ENCODE peak calls at places on chromosomes 16 and 17, in nine cellular contexts. One of them, this sample, is unnamed.

GRCh38 chr17:67216544-67217320 is 28.3 kb downstream of the HELZ start:
- DNase-seq in tibial artery: no peak
- DNase-seq in PC-3: no peak
- DNase-seq in AG09309: no peak
- DNase-seq in fibroblast of lung: peak; percentile 29
- DNase-seq in heart right ventricle: no peak
- DNase-seq in left lung: no peak
- DNase-seq in spleen: no peak
- DNase-seq in OCI-LY7: no peak
- DNase-seq in this sample: no peak

GRCh38 chr17:60356947-60357346 is 35.0 kb downstream of the USP32 start:
- DNase-seq in fibroblast of lung: peak; percentile 40
- DNase-seq in spleen: no peak
- DNase-seq in heart right ventricle: no peak
- DNase-seq in OCI-LY7: no peak
- DNase-seq in left lung: no peak
- DNase-seq in tibial artery: no peak
- DNase-seq in AG09309: peak; percentile 7
- DNase-seq in PC-3: no peak
- DNase-seq in this sample: no peak

GRCh38 chr16:27408012-27408601 is 6.1 kb downstream of the IL21R start:
- DNase-seq in spleen: no peak
- DNase-seq in PC-3: no peak
- DNase-seq in left lung: no peak
- DNase-seq in AG09309: no peak
- DNase-seq in tibial artery: no peak
- DNase-seq in OCI-LY7: peak; percentile 42
- DNase-seq in heart right ventricle: no peak
- DNase-seq in fibroblast of lung: peak; percentile 73
- DNase-seq in this sample: no peak

GRCh38 chr16:1871974-1872635 is at the start of gene MEIOB:
- DNase-seq in fibroblast of lung: no peak
- DNase-seq in PC-3: no peak
- DNase-seq in tibial artery: no peak
- DNase-seq in spleen: peak; percentile 55
- DNase-seq in OCI-LY7: no peak
- DNase-seq in AG09309: no peak
- DNase-seq in left lung: no peak
- DNase-seq in heart right ventricle: no peak
- DNase-seq in this sample: no peak

GRCh38 chr16:81632392-81633146 is 146.5 kb upstream of the PLCG2 start:
- DNase-seq in OCI-LY7: no peak
- DNase-seq in AG09309: no peak
- DNase-seq in tibial artery: peak; percentile 72
- DNase-seq in spleen: peak; percentile 75
- DNase-seq in fibroblast of lung: peak; percentile 95
- DNase-seq in heart right ventricle: no peak
- DNase-seq in left lung: peak; percentile 81
- DNase-seq in PC-3: peak; percentile 85
- DNase-seq in this sample: peak; percentile 60

GRCh38 chr17:17523001-17523713 is 27.0 kb upstream of the RASD1 start:
- DNase-seq in tibial artery: no peak
- DNase-seq in spleen: no peak
- DNase-seq in heart right ventricle: no peak
- DNase-seq in AG09309: no peak
- DNase-seq in left lung: peak; percentile 55
- DNase-seq in OCI-LY7: no peak
- DNase-seq in PC-3: no peak
- DNase-seq in fibroblast of lung: no peak
- DNase-seq in this sample: peak; percentile 63

GRCh38 chr17:28258347-28258887 is 60.6 kb upstream of the TMEM97 start:
- DNase-seq in left lung: no peak
- DNase-seq in heart right ventricle: no peak
- DNase-seq in OCI-LY7: no peak
- DNase-seq in AG09309: no peak
- DNase-seq in fibroblast of lung: no peak
- DNase-seq in PC-3: no peak
- DNase-seq in spleen: no peak
- DNase-seq in tibial artery: no peak
- DNase-seq in this sample: no peak

GRCh38 chr16:24367186-24367585 is 111.1 kb downstream of the CACNG3 start:
- DNase-seq in tibial artery: no peak
- DNase-seq in heart right ventricle: no peak
- DNase-seq in fibroblast of lung: no peak
- DNase-seq in PC-3: no peak
- DNase-seq in left lung: no peak
- DNase-seq in spleen: no peak
- DNase-seq in AG09309: no peak
- DNase-seq in OCI-LY7: no peak
- DNase-seq in this sample: no peak

GRCh38 chr16:49148410-49148809 is 133.2 kb downstream of the CBLN1 start:
- DNase-seq in PC-3: no peak
- DNase-seq in tibial artery: no peak
- DNase-seq in AG09309: no peak
- DNase-seq in heart right ventricle: no peak
- DNase-seq in OCI-LY7: peak; percentile 63
- DNase-seq in spleen: no peak
- DNase-seq in left lung: no peak
- DNase-seq in fibroblast of lung: no peak
- DNase-seq in this sample: no peak

GRCh38 chr17:45438931-45439610 is 6.4 kb upstream of the ARHGAP27 start:
- DNase-seq in AG09309: no peak
- DNase-seq in fibroblast of lung: no peak
- DNase-seq in heart right ventricle: no peak
- DNase-seq in OCI-LY7: no peak
- DNase-seq in tibial artery: no peak
- DNase-seq in spleen: peak; percentile 65
- DNase-seq in left lung: peak; percentile 60
- DNase-seq in PC-3: peak; percentile 51
- DNase-seq in this sample: no peak

GRCh38 chr16:69711115-69711740 is 15.1 kb downstream of the NQO1 start:
- DNase-seq in tibial artery: peak; percentile 60
- DNase-seq in heart right ventricle: no peak
- DNase-seq in AG09309: peak; percentile 46
- DNase-seq in PC-3: peak; percentile 76
- DNase-seq in OCI-LY7: no peak
- DNase-seq in left lung: no peak
- DNase-seq in spleen: no peak
- DNase-seq in fibroblast of lung: peak; percentile 94
- DNase-seq in this sample: peak; percentile 15

GRCh38 chr17:13031718-13032350 is 14.0 kb upstream of the ELAC2 start:
- DNase-seq in PC-3: peak; percentile 70
- DNase-seq in OCI-LY7: peak; percentile 74
- DNase-seq in AG09309: no peak
- DNase-seq in tibial artery: no peak
- DNase-seq in spleen: peak; percentile 81
- DNase-seq in heart right ventricle: peak; percentile 22
- DNase-seq in left lung: no peak
- DNase-seq in fibroblast of lung: peak; percentile 20
- DNase-seq in this sample: no peak
- TF ChIP-seq CTCF in PC-3: peak; percentile 94
- TF ChIP-seq CTCF in OCI-LY7: peak; percentile 91
- TF ChIP-seq CTCF in AG09309: peak; percentile 84
- TF ChIP-seq CTCF in tibial artery: peak; percentile 64
- TF ChIP-seq CTCF in spleen: peak; percentile 75
- TF ChIP-seq CTCF in heart right ventricle: peak; percentile 83
- TF ChIP-seq CTCF in left lung: peak; percentile 82
- TF ChIP-seq CTCF in fibroblast of lung: peak; percentile 89
- TF ChIP-seq CTCF in this sample: peak; percentile 86

GRCh38 chr17:72360386-72360940 is 239.6 kb downstream of the SOX9 start:
- DNase-seq in left lung: no peak
- DNase-seq in spleen: no peak
- DNase-seq in AG09309: no peak
- DNase-seq in heart right ventricle: no peak
- DNase-seq in tibial artery: no peak
- DNase-seq in fibroblast of lung: no peak
- DNase-seq in PC-3: no peak
- DNase-seq in OCI-LY7: no peak
- DNase-seq in this sample: no peak

GRCh38 chr17:72359811-72360210 is 239.0 kb downstream of the SOX9 start:
- DNase-seq in left lung: no peak
- DNase-seq in OCI-LY7: no peak
- DNase-seq in heart right ventricle: no peak
- DNase-seq in tibial artery: no peak
- DNase-seq in spleen: no peak
- DNase-seq in AG09309: no peak
- DNase-seq in PC-3: peak; percentile 25
- DNase-seq in fibroblast of lung: peak; percentile 70
- DNase-seq in this sample: no peak

GRCh38 chr17:72359274-72359673 is 238.5 kb downstream of the SOX9 start:
- DNase-seq in PC-3: peak; percentile 47
- DNase-seq in left lung: no peak
- DNase-seq in spleen: no peak
- DNase-seq in AG09309: no peak
- DNase-seq in tibial artery: no peak
- DNase-seq in OCI-LY7: no peak
- DNase-seq in heart right ventricle: no peak
- DNase-seq in fibroblast of lung: peak; percentile 49
- DNase-seq in this sample: no peak

GRCh38 chr17:72357764-72358365 is 237.0 kb downstream of the SOX9 start:
- DNase-seq in AG09309: no peak
- DNase-seq in tibial artery: no peak
- DNase-seq in left lung: no peak
- DNase-seq in spleen: no peak
- DNase-seq in fibroblast of lung: peak; percentile 59
- DNase-seq in heart right ventricle: no peak
- DNase-seq in OCI-LY7: no peak
- DNase-seq in PC-3: no peak
- DNase-seq in this sample: no peak

DNA sequence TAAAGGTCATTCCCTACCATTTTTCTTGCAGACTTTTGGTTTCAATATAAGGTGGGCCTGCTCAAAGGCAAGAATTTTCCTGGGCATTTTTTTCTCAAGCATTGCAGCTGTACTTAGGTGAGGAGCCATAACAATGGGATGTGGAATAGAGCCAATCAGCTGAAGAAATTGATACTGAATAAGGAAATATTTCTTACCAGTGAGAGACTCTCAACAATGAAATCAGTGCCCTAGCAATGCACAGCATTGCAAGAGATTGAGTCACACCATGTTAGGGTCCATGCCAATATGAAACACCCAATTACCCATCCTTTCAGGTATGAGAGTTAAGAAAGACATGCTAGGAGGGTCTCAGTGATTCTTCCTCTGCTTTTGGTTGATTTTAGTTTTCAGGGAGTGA is 237.6 kb downstream of the SOX9 start:
- DNase-seq in fibroblast of lung: peak; percentile 96
- DNase-seq in tibial artery: no peak
- DNase-seq in spleen: no peak
- DNase-seq in heart right ventricle: no peak
- DNase-seq in left lung: no peak
- DNase-seq in OCI-LY7: no peak
- DNase-seq in AG09309: no peak
- DNase-seq in PC-3: peak; percentile 96
- DNase-seq in this sample: peak; percentile 60
- TF ChIP-seq CTCF in fibroblast of lung: no peak
- TF ChIP-seq CTCF in tibial artery: no peak
- TF ChIP-seq CTCF in spleen: no peak
- TF ChIP-seq CTCF in heart right ventricle: no peak
- TF ChIP-seq CTCF in left lung: no peak
- TF ChIP-seq CTCF in OCI-LY7: no peak
- TF ChIP-seq CTCF in AG09309: no peak
- TF ChIP-seq CTCF in PC-3: no peak
- TF ChIP-seq CTCF in this sample: no peak

DNA sequence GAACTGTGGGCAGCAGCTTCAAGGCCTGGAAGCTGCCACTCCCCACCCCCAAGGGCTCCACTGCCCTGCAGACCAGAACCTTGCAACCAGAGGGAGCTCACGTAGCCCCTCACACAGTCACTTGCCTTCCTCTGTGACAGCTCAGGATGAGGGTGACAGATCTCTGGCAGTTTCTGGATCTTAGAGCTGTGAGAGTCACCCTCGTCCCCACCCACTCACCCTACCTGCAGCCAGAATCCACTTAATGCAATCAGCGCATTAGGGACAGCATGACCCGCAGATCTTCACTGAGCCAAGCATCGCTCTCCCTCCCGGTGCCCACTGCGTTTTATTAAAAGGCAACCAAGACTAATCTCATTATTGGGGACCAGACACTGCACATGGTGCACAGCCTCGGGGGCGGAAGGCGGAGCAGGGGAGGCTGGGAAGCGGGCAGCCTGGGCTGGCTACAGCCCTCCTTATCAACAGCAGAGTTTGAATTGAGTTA is 3.5 kb downstream of the CYB561 start:
- DNase-seq in PC-3: peak; percentile 21
- DNase-seq in tibial artery: no peak
- DNase-seq in left lung: peak; percentile 51
- DNase-seq in OCI-LY7: peak; percentile 45
- DNase-seq in spleen: no peak
- DNase-seq in fibroblast of lung: no peak
- DNase-seq in heart right ventricle: no peak
- DNase-seq in AG09309: no peak
- DNase-seq in this sample: no peak
- TF ChIP-seq CTCF in PC-3: peak; percentile 37
- TF ChIP-seq CTCF in tibial artery: no peak
- TF ChIP-seq CTCF in left lung: no peak
- TF ChIP-seq CTCF in OCI-LY7: peak; percentile 46
- TF ChIP-seq CTCF in spleen: no peak
- TF ChIP-seq CTCF in fibroblast of lung: no peak
- TF ChIP-seq CTCF in heart right ventricle: peak; percentile 53
- TF ChIP-seq CTCF in AG09309: peak; percentile 27
- TF ChIP-seq CTCF in this sample: peak; percentile 32

DNA sequence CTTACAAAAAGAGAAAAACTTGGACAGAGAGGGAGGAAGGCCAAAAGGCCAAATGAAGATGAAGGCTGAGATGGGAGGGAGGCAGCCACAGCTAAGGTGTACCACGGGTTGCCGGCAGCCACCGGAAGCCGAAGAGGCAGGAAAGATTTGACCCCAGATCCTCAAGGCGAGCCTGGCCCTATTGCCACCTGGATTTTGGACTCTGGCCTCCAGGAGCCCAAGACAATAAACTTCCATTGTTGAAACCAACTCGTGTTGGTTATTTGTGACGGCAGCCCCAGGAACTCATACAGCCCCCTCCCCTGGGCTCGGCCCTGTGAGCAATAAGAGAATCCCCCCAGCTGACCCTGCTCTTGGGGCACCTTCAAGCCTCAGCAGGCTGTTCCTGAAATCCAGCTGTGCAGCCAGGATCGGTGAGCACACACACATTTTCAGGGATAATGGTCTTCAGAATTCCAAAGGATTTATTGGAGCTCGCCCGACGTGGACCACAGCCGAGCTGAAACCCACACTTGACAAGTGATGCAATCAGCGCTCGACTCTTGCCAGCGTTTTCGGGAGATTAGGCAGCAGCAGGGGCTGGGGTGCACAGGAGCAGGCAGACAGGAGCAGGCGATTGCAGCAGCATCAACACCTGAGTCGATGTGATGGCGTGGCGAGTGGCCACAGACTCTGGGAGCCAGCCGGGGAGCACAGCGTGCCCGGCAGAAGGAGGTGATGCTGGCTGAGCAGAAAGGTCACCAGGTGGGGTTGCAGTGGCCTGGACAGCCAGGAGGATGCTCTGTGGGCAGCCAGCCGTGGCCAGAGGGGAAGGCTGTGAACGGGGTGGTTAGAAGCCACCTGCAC is 22.4 kb upstream of the CBX4 start:
- DNase-seq in tibial artery: no peak
- DNase-seq in OCI-LY7: no peak
- DNase-seq in AG09309: no peak
- DNase-seq in heart right ventricle: no peak
- DNase-seq in spleen: peak; percentile 58
- DNase-seq in PC-3: no peak
- DNase-seq in fibroblast of lung: no peak
- DNase-seq in left lung: peak; percentile 71
- DNase-seq in this sample: no peak
- TF ChIP-seq CTCF in tibial artery: no peak
- TF ChIP-seq CTCF in OCI-LY7: no peak
- TF ChIP-seq CTCF in AG09309: no peak
- TF ChIP-seq CTCF in heart right ventricle: no peak
- TF ChIP-seq CTCF in spleen: no peak
- TF ChIP-seq CTCF in PC-3: no peak
- TF ChIP-seq CTCF in fibroblast of lung: no peak
- TF ChIP-seq CTCF in left lung: no peak
- TF ChIP-seq CTCF in this sample: no peak

This sample was measured in astrocyte of the cerebellum.